ENCODE peak calls at places on chromosomes 11 and 22, in five cellular contexts. K is K562, O is GM12878, N is WTC11, X is H1. G is an unnamed sample.
A peak's percentile ranks its signal among the peaks of the same experiment; 100 is the strongest.

GRCh38 chr22:26785942-26786341 is 128.6 kb downstream of the MIAT start:
- DNase-seq in K (no peak), O (peak; percentile 11), N (no peak), X (no peak), G (no peak)

GRCh38 chr11:11841605-11842425 is at the start of gene USP47:
- DNase-seq in K (peak; percentile 92), O (no peak), N (peak; percentile 93), X (peak; percentile 96), G (peak; percentile 74)

GRCh38 chr11:84430661-84431060 is 1144.5 kb upstream of the CCDC90B start:
- DNase-seq in K (no peak), O (no peak), N (no peak), X (no peak), G (no peak)

GRCh38 chr11:101100601-101101000 is 29.0 kb downstream of the PGR start:
- DNase-seq in K (no peak), O (no peak), N (no peak), X (no peak), G (no peak)

GRCh38 chr11:2517386-2518064 is 72.7 kb downstream of the KCNQ1 start:
- DNase-seq in K (no peak), O (no peak), N (peak; percentile 6), X (no peak), G (no peak)

GRCh38 chr22:44448271-44448780 is 49.7 kb downstream of the RTL6 start:
- DNase-seq in K (no peak), O (no peak), N (no peak), X (no peak), G (no peak)

GRCh38 chr11:46914363-46914762 is 4.0 kb downstream of the LRP4 start:
- DNase-seq in K (no peak), O (no peak), N (no peak), X (no peak), G (no peak)

GRCh38 chr22:44685384-44686056 is 16.5 kb upstream of the PRR5 start:
- DNase-seq in K (peak; percentile 79), O (peak; percentile 71), N (peak; percentile 64), X (peak; percentile 75), G (no peak)

GRCh38 chr11:102012946-102013345 is 34.3 kb upstream of the CFAP300 start:
- DNase-seq in K (no peak), O (no peak), N (no peak), X (no peak), G (no peak)

GRCh38 chr11:230431-230830 is 5.7 kb downstream of the SIRT3 start:
- DNase-seq in K (no peak), O (no peak), N (no peak), X (no peak), G (no peak)

GRCh38 chr11:82315093-82315492 is 418.6 kb downstream of the FAM181B start:
- DNase-seq in K (peak; percentile 2), O (no peak), N (peak; percentile 71), X (peak; percentile 63), G (peak; percentile 23)

GRCh38 chr22:44293034-44293433 is 19.7 kb downstream of the SHISAL1 start:
- DNase-seq in K (no peak), O (no peak), N (no peak), X (no peak), G (no peak)

GRCh38 chr11:131027501-131027900 is 111.2 kb upstream of the SNX19 start:
- DNase-seq in K (no peak), O (no peak), N (no peak), X (no peak), G (no peak)

GRCh38 chr11:87139475-87139874 is 101.7 kb downstream of the TMEM135 start:
- DNase-seq in K (no peak), O (no peak), N (no peak), X (no peak), G (no peak)

GRCh38 chr11:71456831-71457230 is 3.8 kb downstream of the NADSYN1 start:
- DNase-seq in K (no peak), O (no peak), N (no peak), X (no peak), G (no peak)

GRCh38 chr11:2387266-2387982 is 10.3 kb downstream of the CD81 start:
- DNase-seq in K (no peak), O (no peak), N (no peak), X (no peak), G (no peak)

GRCh38 chr22:20523118-20523983 is 15.9 kb downstream of the MED15 start:
- DNase-seq in K (peak; percentile 84), O (no peak), N (no peak), X (no peak), G (no peak)

GRCh38 chr11:30333405-30333804 is 10.5 kb downstream of the ARL14EP start:
- DNase-seq in K (peak; percentile 10), O (no peak), N (no peak), X (no peak), G (peak; percentile 15)

GRCh38 chr11:15258433-15259350 is 144.0 kb downstream of the INSC start:
- DNase-seq in K (peak; percentile 6), O (no peak), N (no peak), X (no peak), G (peak; percentile 62)

GRCh38 chr11:48101958-48102357 is 114.7 kb upstream of the OR4B1 start:
- DNase-seq in K (no peak), O (no peak), N (no peak), X (no peak), G (peak; percentile 17)
- TF ChIP-seq ATF2 in K (no peak), O (no peak), N (no peak), X (no peak), G (no peak)

GRCh38 chr11:63826471-63827190 is 12.3 kb upstream of the MARK2 start:
- DNase-seq in K (no peak), O (no peak), N (no peak), X (no peak), G (no peak)

GRCh38 chr11:63833048-63833447 is 5.9 kb upstream of the MARK2 start:
- DNase-seq in K (no peak), O (no peak), N (no peak), X (no peak), G (no peak)

GRCh38 chr11:63831326-63831725 is 7.6 kb upstream of the MARK2 start:
- DNase-seq in K (no peak), O (no peak), N (no peak), X (no peak), G (no peak)

GRCh38 chr11:63832336-63832735 is 6.6 kb upstream of the MARK2 start:
- DNase-seq in K (no peak), O (no peak), N (no peak), X (no peak), G (no peak)

DNA sequence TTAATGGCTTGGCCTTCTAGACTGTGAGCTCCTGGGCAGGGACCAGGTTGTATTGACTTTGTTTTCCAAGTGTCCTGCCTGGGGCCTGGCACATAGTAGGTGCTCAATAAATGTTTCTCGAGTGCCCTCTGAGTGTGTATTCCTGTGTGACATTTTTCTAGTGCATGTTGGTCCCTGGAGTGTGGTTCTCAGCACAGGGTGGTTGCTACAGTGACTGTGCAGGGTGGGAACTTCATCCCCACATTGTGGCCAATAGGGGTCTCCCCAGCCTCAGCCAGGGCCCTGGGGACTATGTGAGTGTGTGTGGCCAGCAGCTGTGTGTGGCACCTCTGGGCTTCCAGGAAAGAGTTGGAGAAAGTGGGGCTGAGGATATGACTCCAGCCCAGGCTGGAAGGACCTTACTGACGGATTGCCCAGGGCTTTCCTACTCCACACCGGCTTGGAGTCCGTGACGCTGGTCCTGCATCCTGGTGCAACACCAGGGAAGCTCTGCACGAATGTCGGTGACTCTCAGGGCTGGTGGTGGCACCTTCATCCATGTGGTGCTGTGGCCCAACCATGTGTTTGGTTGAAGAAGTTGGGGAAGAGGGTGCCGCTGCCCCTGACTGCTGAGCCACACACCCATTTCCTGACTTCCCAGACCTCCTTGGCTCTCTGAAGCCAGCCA is 9.0 kb upstream of the MARK2 start:
- DNase-seq in K (peak; percentile 54), O (no peak), N (peak; percentile 62), X (peak; percentile 65), G (peak; percentile 52)
- TF ChIP-seq USF2 in K (no peak), O (no peak), N (no peak), X (no peak), G (no peak)

GRCh38 chr22:43128928-43129424 is 14.2 kb downstream of the MCAT start:
- DNase-seq in K (peak; percentile 58), O (no peak), N (peak; percentile 33), X (peak; percentile 57), G (no peak)

GRCh38 chr22:43134553-43134952 is 8.6 kb downstream of the MCAT start:
- DNase-seq in K (no peak), O (no peak), N (no peak), X (no peak), G (no peak)

GRCh38 chr22:43129426-43130425 is 13.5 kb downstream of the MCAT start:
- DNase-seq in K (no peak), O (no peak), N (no peak), X (no peak), G (no peak)

GRCh38 chr22:43133401-43133800 is 9.8 kb downstream of the MCAT start:
- DNase-seq in K (no peak), O (no peak), N (no peak), X (no peak), G (no peak)

GRCh38 chr22:43131773-43132501 is 11.3 kb downstream of the MCAT start:
- DNase-seq in K (no peak), O (no peak), N (no peak), X (no peak), G (no peak)
- TF ChIP-seq ATF2 in K (no peak), O (no peak), N (no peak), X (no peak), G (no peak)

DNA sequence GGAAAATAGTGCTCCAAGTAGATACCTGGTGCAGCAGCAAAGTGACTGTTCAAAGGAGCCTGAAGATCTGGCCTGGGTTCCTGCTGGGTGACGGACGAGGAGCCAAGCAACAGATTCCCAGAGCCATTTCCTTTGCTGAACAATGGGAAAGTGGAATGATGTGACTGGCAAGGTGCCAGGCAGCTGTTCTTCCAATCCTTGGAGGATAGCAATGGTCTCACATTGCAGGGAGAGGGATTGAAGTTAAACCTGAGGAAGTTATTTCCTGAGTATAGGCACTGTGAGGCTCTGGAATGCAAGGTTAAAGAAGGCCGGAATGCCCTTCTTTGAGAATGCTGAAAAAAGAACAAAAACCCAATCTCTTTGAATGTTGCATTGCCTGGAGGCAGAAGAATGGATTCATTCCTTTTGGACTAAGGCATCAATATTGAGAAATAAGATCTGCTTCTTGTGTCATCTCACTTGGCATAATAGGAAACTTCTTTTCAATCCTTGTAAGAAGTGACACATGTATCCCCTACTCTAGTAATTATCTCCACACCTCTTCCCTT is 223.8 kb downstream of the BLID start:
- DNase-seq in K (no peak), O (no peak), N (no peak), X (no peak), G (no peak)
- TF ChIP-seq USF2 in K (no peak), O (no peak), N (no peak), X (no peak), G (no peak)

DNA sequence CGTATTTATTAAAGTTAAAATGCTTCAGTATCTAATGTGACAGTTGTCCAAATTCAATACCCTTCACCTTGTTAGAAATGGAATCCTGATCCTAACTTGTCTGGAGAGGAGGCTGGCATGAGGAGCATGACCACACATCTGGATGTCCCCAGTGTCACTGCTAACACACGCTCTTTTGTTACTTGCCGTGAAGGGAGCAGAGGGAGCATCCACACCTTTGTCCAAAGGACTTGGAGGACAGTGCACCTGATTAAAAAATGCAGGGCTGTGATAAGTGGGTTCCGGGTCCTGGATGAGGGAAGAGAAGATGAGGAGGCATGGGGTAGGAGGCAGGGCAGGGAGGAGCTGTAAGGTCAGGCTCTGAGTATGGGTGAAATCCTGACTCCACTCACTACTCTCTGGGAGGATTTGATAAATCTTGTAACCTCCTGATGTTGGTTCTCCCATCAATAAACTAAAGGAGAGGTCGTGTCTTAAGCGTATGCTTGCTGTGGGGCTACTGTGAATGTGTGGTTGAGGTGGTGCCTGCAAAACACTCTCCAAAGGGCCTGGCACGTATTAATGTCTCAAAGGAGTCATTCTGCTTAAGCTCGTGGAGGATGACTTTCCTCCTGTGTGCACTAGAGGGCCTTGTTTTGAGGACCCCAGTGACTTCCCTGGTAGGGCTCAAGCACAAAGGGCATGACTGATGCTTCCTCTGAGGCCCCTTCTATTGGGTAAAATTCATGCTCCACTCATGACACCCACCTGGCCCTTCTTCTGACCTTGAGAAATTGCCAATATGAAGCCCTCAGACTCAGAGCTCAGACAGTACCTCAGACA is 16.8 kb upstream of the IGLL5 start:
- DNase-seq in K (peak; percentile 66), O (no peak), N (no peak), X (no peak), G (no peak)
- TF ChIP-seq ATF2 in K (no peak), O (no peak), N (no peak), X (no peak), G (no peak)